ENCODE peak calls at places on chromosomes 1 and 21, in four cellular contexts. One of them, this sample, is unnamed.

GRCh38 chr1:224988042-224988441 is 58.6 kb downstream of the DNAH14 start:
- DNase-seq in Peyer's patch: no peak
- DNase-seq in heart right ventricle: no peak
- DNase-seq in lung: no peak
- DNase-seq in this sample: no peak

GRCh38 chr21:40846566-40847411 is at the start of gene DSCAM:
- DNase-seq in Peyer's patch: no peak
- DNase-seq in heart right ventricle: no peak
- DNase-seq in lung: no peak
- DNase-seq in this sample: no peak

GRCh38 chr1:26195805-26196204 is 5.4 kb downstream of the CATSPER4 start:
- DNase-seq in Peyer's patch: no peak
- DNase-seq in heart right ventricle: no peak
- DNase-seq in lung: no peak
- DNase-seq in this sample: no peak

GRCh38 chr1:64421377-64421776 is 48.6 kb upstream of the CACHD1 start:
- DNase-seq in Peyer's patch: no peak
- DNase-seq in heart right ventricle: no peak
- DNase-seq in lung: no peak
- DNase-seq in this sample: no peak

GRCh38 chr1:163315773-163316374 is 5.9 kb upstream of the NUF2 start:
- DNase-seq in Peyer's patch: no peak
- DNase-seq in heart right ventricle: no peak
- DNase-seq in lung: no peak
- DNase-seq in this sample: no peak

GRCh38 chr1:32345289-32345827 is 9.3 kb upstream of the MARCKSL1 start:
- DNase-seq in Peyer's patch: no peak
- DNase-seq in heart right ventricle: no peak
- DNase-seq in lung: no peak
- DNase-seq in this sample: no peak

GRCh38 chr1:32736812-32737791 is 34.5 kb upstream of the SYNC start:
- DNase-seq in Peyer's patch: peak
- DNase-seq in heart right ventricle: no peak
- DNase-seq in lung: no peak
- DNase-seq in this sample: no peak

GRCh38 chr1:185681034-185681633 is 53.1 kb upstream of the HMCN1 start:
- DNase-seq in Peyer's patch: no peak
- DNase-seq in heart right ventricle: no peak
- DNase-seq in lung: no peak
- DNase-seq in this sample: no peak

GRCh38 chr1:16612332-16613172 is 812 bp downstream of the NBPF1 start:
- DNase-seq in Peyer's patch: peak
- DNase-seq in heart right ventricle: no peak
- DNase-seq in lung: peak
- DNase-seq in this sample: peak

GRCh38 chr1:188986751-188987417 is 1490.8 kb downstream of the BRINP3 start:
- DNase-seq in Peyer's patch: no peak
- DNase-seq in heart right ventricle: no peak
- DNase-seq in lung: no peak
- DNase-seq in this sample: no peak

GRCh38 chr1:16986596-16987361 is 6.4 kb upstream of the MFAP2 start:
- DNase-seq in Peyer's patch: no peak
- DNase-seq in heart right ventricle: no peak
- DNase-seq in lung: no peak
- DNase-seq in this sample: no peak

GRCh38 chr1:187763976-187764375 is 935.2 kb downstream of the PLA2G4A start:
- DNase-seq in Peyer's patch: no peak
- DNase-seq in heart right ventricle: no peak
- DNase-seq in lung: no peak
- DNase-seq in this sample: no peak

GRCh38 chr1:19792237-19793002 is 7.3 kb downstream of the TMCO4 start:
- DNase-seq in Peyer's patch: no peak
- DNase-seq in heart right ventricle: no peak
- DNase-seq in lung: no peak
- DNase-seq in this sample: no peak

DNA sequence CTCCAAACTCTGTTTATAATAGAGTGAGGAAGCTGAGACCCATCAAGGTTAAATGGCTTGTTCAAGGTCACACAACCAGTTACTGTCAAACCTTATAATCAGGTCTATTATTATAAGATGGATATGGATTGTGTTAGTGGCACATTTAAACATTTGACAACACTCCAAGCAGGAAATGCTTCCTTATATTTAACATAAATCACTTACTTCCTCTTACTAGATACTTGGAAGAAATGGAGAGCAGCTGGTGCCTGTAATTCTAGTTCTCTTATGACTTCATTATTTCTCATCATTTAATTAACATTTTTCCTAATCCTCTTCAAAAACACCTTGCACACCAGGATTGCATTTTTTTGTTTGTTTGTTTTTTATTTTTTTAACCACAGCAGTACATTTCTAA is 117.1 kb downstream of the NEK7 start:
- DNase-seq in Peyer's patch: no peak
- DNase-seq in heart right ventricle: no peak
- DNase-seq in lung: no peak
- DNase-seq in this sample: no peak
- H3K27ac ChIP-seq in Peyer's patch: no peak
- H3K27ac ChIP-seq in heart right ventricle: no peak
- H3K27ac ChIP-seq in lung: no peak
- H3K27ac ChIP-seq in this sample: no peak

DNA sequence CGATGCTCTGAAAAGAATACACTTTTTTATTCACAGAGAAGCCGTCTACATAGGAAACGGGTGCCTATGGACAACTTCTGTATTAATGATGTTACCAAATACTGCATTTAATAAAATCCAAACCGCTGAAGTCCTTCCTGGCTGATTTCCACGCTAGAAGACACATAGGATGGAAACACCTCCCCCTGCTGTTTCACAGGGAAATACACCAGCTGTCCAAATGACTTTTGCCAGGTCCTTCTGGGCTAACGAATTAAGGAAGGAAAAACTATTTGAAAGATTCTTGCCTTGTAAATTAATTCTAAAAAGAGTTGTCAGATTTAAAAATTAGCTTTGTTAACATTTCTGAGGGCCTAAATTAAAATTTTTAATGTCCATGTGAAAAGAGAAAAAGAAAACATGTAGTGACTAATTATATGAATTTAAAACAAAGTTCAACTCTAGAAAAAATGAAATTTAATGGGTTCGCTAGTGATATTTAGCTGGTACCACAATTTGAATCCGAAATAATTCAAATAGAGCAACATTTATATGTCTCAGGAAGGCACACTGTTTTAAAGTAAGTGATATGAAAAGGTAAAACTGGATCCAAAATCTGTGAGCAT is 146.0 kb downstream of the RERE start:
- DNase-seq in Peyer's patch: no peak
- DNase-seq in heart right ventricle: no peak
- DNase-seq in lung: no peak
- DNase-seq in this sample: no peak
- H3K27ac ChIP-seq in Peyer's patch: no peak
- H3K27ac ChIP-seq in heart right ventricle: no peak
- H3K27ac ChIP-seq in lung: no peak
- H3K27ac ChIP-seq in this sample: no peak

GRCh38 chr1:152005360-152005912 is 11.8 kb upstream of the S100A10 start:
- DNase-seq in Peyer's patch: no peak
- DNase-seq in heart right ventricle: no peak
- DNase-seq in lung: no peak
- DNase-seq in this sample: no peak
- H3K27ac ChIP-seq in Peyer's patch: no peak
- H3K27ac ChIP-seq in heart right ventricle: no peak
- H3K27ac ChIP-seq in lung: no peak
- H3K27ac ChIP-seq in this sample: no peak

GRCh38 chr21:42193131-42193671 is 25.7 kb upstream of the ABCG1 start:
- DNase-seq in Peyer's patch: no peak
- DNase-seq in heart right ventricle: no peak
- DNase-seq in lung: peak
- DNase-seq in this sample: peak
- H3K27ac ChIP-seq in Peyer's patch: no peak
- H3K27ac ChIP-seq in heart right ventricle: no peak
- H3K27ac ChIP-seq in lung: no peak
- H3K27ac ChIP-seq in this sample: no peak

GRCh38 chr1:5943373-5944068 is 48.7 kb downstream of the NPHP4 start:
- DNase-seq in Peyer's patch: no peak
- DNase-seq in heart right ventricle: no peak
- DNase-seq in lung: no peak
- DNase-seq in this sample: peak
- H3K27ac ChIP-seq in Peyer's patch: no peak
- H3K27ac ChIP-seq in heart right ventricle: no peak
- H3K27ac ChIP-seq in lung: no peak
- H3K27ac ChIP-seq in this sample: no peak

GRCh38 chr21:46094401-46095105 is 3.4 kb upstream of the COL6A2 start:
- DNase-seq in Peyer's patch: no peak
- DNase-seq in heart right ventricle: no peak
- DNase-seq in lung: no peak
- DNase-seq in this sample: peak

GRCh38 chr21:46092811-46093667 is 4.9 kb upstream of the COL6A2 start:
- DNase-seq in Peyer's patch: peak
- DNase-seq in heart right ventricle: no peak
- DNase-seq in lung: no peak
- DNase-seq in this sample: peak

GRCh38 chr21:46095106-46095719 is 2.7 kb upstream of the COL6A2 start:
- DNase-seq in Peyer's patch: peak
- DNase-seq in heart right ventricle: no peak
- DNase-seq in lung: no peak
- DNase-seq in this sample: peak

GRCh38 chr21:46092026-46092764 is 5.7 kb upstream of the COL6A2 start:
- DNase-seq in Peyer's patch: peak
- DNase-seq in heart right ventricle: peak
- DNase-seq in lung: peak
- DNase-seq in this sample: peak

DNA sequence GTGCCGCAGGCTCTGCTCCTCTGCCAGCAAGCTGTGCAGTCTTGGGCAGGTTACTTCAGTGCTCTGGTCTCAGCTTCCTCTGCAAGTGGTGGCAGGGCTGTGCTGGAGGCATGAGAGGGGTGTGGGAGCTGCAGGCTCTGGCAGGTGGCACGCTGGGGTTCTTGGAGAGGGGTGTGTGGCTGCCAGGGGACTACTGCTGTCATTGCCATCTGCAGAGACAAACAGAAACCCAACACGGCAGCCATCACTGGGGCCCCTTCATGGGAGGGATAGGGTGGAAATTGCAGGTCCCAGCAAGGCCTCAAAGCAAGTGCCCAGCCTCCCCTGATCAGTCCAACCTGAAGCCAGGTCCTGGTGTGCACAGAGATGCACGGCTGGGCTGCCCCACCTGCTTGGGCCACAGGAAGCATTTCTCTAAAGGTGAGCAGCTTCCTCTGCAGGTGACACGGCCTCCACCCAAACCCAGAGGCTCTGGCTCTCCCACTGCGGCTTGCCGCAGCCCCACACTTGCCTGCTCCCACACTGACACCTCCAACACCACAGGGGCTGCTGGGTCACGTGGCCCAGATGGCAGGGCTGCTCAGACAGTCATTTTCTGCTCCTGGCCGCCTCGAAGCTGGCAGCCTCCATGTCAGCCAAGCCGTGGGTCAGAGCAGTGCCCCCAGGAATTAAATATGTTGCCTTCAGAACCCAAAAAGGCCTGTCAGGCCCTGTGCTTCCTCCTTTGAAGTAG is 4.1 kb upstream of the COL6A2 start:
- DNase-seq in Peyer's patch: peak
- DNase-seq in heart right ventricle: peak
- DNase-seq in lung: no peak
- DNase-seq in this sample: peak
- H3K27ac ChIP-seq in Peyer's patch: peak
- H3K27ac ChIP-seq in heart right ventricle: no peak
- H3K27ac ChIP-seq in lung: peak
- H3K27ac ChIP-seq in this sample: peak

This sample was measured in right atrium auricular region.